ENCODE peak calls at places on chromosome 12, in ten cellular contexts. R is transverse colon, O is suprapubic skin, V is SK-N-MC, F is stomach, G is sigmoid colon, S is GM12892, C is GM23338, X is GM12891, E is breast epithelium. H is an unnamed sample.

GRCh38 chr12:1424674-1425395 is 169.5 kb downstream of the FBXL14 start:
- DNase-seq in R (no peak), G (no peak), E (no peak), X (no peak), S (no peak), C (no peak), O (no peak), V (no peak), F (no peak), H (no peak)

GRCh38 chr12:122137229-122137628 is 36.8 kb downstream of the IL31 start:
- DNase-seq in V (no peak), S (no peak), R (no peak), G (no peak), E (no peak), X (no peak), O (no peak), F (no peak), C (peak), H (no peak)

GRCh38 chr12:26614217-26614616 is 218.8 kb downstream of the ITPR2 start:
- DNase-seq in C (peak), R (peak), X (no peak), F (no peak), S (no peak), E (no peak), V (no peak), O (no peak), G (no peak), H (no peak)

GRCh38 chr12:24814379-24815086 is 134.4 kb downstream of the BCAT1 start:
- DNase-seq in C (no peak), X (no peak), V (no peak), S (no peak), E (no peak), F (no peak), G (no peak), R (no peak), O (no peak), H (no peak)

GRCh38 chr12:62698701-62699101 is 232.1 kb downstream of the MON2 start:
- DNase-seq in O (no peak), R (no peak), G (no peak), F (no peak), V (no peak), E (no peak), X (no peak), C (no peak), S (no peak), H (no peak)

GRCh38 chr12:105279460-105280056 is 43.6 kb upstream of the APPL2 start:
- DNase-seq in C (peak), V (no peak), G (no peak), X (peak), E (no peak), O (no peak), S (no peak), R (peak), F (peak), H (no peak)

GRCh38 chr12:123271182-123271491 is 519 bp downstream of the CDK2AP1 start:
- DNase-seq in X (peak), R (peak), S (peak), V (no peak), C (peak), O (no peak), F (peak), G (peak), E (no peak), H (peak)

GRCh38 chr12:54398995-54399793 is 14.7 kb upstream of the ZNF385A start:
- DNase-seq in C (peak), V (peak), O (peak), X (peak), E (peak), S (peak), F (peak), R (peak), G (peak), H (no peak)

GRCh38 chr12:112515868-112516267 is 97.1 kb downstream of the PTPN11 start:
- DNase-seq in S (no peak), R (no peak), O (no peak), F (no peak), X (no peak), C (no peak), G (no peak), E (no peak), V (no peak), H (no peak)

GRCh38 chr12:58529114-58529665 is 391.1 kb downstream of the LRIG3 start:
- DNase-seq in X (no peak), R (no peak), V (no peak), G (no peak), O (no peak), E (no peak), F (no peak), S (no peak), C (no peak), H (no peak)

GRCh38 chr12:80359703-80360102 is 84.3 kb upstream of the PTPRQ start:
- DNase-seq in X (no peak), E (no peak), O (no peak), C (no peak), S (no peak), G (no peak), V (no peak), R (no peak), F (no peak), H (no peak)

GRCh38 chr12:69039881-69040280 is 106.9 kb upstream of the CPM start:
- DNase-seq in G (no peak), S (no peak), F (no peak), V (no peak), E (no peak), X (no peak), R (no peak), C (no peak), O (no peak), H (no peak)

GRCh38 chr12:27970981-27971489 is 1.5 kb downstream of the PTHLH start:
- DNase-seq in V (no peak), X (no peak), C (peak), G (no peak), E (no peak), S (no peak), O (no peak), F (no peak), R (no peak), H (no peak)

GRCh38 chr12:121709478-121709890 is 3.1 kb upstream of the TMEM120B start:
- DNase-seq in R (no peak), V (no peak), F (no peak), G (no peak), E (no peak), C (no peak), X (no peak), O (no peak), S (no peak), H (no peak)

GRCh38 chr12:34163443-34163842 is 141.1 kb downstream of the ALG10 start:
- DNase-seq in R (no peak), S (no peak), C (no peak), O (no peak), E (no peak), V (no peak), G (no peak), X (no peak), F (no peak), H (no peak)

GRCh38 chr12:42552822-42553221 is 36.7 kb downstream of the PRICKLE1 start:
- DNase-seq in V (no peak), G (no peak), S (no peak), C (peak), F (no peak), O (no peak), X (no peak), R (no peak), E (no peak), H (peak)

GRCh38 chr12:20624718-20625117 is 70.4 kb upstream of the SLCO1C1 start:
- DNase-seq in C (peak), G (no peak), F (no peak), V (no peak), X (no peak), O (no peak), R (no peak), S (no peak), E (no peak), H (no peak)

GRCh38 chr12:109880049-109880931 is at the start of gene GLTP:
- DNase-seq in G (peak), F (peak), E (peak), V (no peak), C (peak), X (peak), O (peak), S (peak), R (peak), H (peak)

GRCh38 chr12:79689477-79690155 is 1.1 kb downstream of the PAWR start:
- DNase-seq in E (peak), C (peak), S (peak), V (no peak), R (peak), X (peak), O (no peak), F (peak), G (no peak), H (peak)

GRCh38 chr12:71469235-71469873 is 29.8 kb downstream of the LGR5 start:
- DNase-seq in R (no peak), O (no peak), F (no peak), V (no peak), C (peak), E (no peak), G (no peak), X (no peak), S (no peak), H (peak)

GRCh38 chr12:26369588-26369987 is 174.2 kb downstream of the SSPN start:
- DNase-seq in X (no peak), O (no peak), E (no peak), R (no peak), C (peak), V (no peak), F (no peak), S (no peak), G (no peak), H (no peak)

DNA sequence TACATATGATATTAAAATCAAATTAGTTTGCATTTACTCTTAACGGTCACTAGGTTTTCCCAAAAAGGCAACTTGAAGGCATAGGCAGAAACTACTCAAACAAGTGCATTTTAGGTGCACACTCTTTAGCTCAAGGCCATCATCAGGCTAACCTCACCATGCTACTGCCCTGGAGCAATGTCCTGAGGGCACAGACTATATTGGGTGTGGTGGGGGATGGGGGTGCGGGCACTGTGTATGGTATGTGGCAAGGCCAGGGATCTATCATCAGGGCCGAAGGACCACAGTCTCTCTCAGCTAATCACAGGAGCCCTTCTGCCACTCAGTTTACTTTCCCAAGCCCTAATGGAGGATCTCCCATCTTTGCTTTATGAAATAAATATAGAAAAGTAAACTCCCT is 51.9 kb downstream of the SH2B3 start:
- DNase-seq in S (no peak), F (no peak), C (no peak), R (no peak), X (no peak), O (peak), E (peak), G (peak), V (no peak), H (no peak)
- TF ChIP-seq POLR2AphosphoS5 in S (no peak), F (no peak), C (no peak), R (no peak), X (no peak), O (no peak), E (no peak), G (no peak), V (no peak), H (no peak)

DNA sequence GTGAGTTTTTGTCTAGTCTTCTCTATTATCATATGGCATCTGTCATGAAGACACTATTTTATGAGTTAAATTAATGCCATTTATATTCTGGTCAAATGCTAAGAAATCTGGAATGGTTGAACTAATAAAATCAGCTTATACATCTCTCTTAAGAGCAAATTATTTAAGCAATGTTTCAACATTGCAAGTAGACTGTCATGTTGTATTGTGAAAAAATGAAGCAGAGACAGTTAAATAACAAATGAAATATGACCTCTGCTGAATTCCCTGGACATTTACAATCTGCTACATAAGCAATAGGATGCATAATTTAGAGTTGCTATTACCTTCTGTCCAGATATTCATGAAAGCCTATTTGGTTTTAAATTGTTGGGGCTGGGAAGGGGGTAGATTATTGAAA is 30.6 kb downstream of the NAV3 start:
- DNase-seq in C (no peak), O (no peak), V (no peak), X (no peak), G (no peak), R (no peak), S (no peak), F (no peak), E (no peak), H (no peak)
- TF ChIP-seq POLR2AphosphoS5 in C (no peak), O (no peak), V (no peak), X (no peak), G (no peak), R (no peak), S (no peak), F (no peak), E (no peak), H (no peak)

GRCh38 chr12:116964004-116964739 is 53.4 kb downstream of the FBXW8 start:
- DNase-seq in X (no peak), R (no peak), S (no peak), O (no peak), C (no peak), G (no peak), E (no peak), F (no peak), V (no peak), H (no peak)
- TF ChIP-seq POLR2AphosphoS5 in X (no peak), R (no peak), S (no peak), O (no peak), C (no peak), G (no peak), E (no peak), F (no peak), V (no peak), H (no peak)

GRCh38 chr12:5379737-5380496 is 52.0 kb upstream of the NTF3 start:
- DNase-seq in X (no peak), V (no peak), C (no peak), S (no peak), O (no peak), E (no peak), F (no peak), R (no peak), G (no peak), H (no peak)
- TF ChIP-seq POLR2AphosphoS5 in X (no peak), V (no peak), C (no peak), S (no peak), O (no peak), E (no peak), F (no peak), R (no peak), G (no peak), H (no peak)

GRCh38 chr12:6552140-6552551 is 3.7 kb downstream of the IFFO1 start:
- DNase-seq in O (no peak), C (no peak), F (no peak), X (no peak), R (no peak), E (no peak), G (peak), V (no peak), S (no peak), H (no peak)
- TF ChIP-seq POLR2AphosphoS5 in O (no peak), C (no peak), F (no peak), X (no peak), R (no peak), E (no peak), G (peak), V (no peak), S (no peak), H (no peak)

DNA sequence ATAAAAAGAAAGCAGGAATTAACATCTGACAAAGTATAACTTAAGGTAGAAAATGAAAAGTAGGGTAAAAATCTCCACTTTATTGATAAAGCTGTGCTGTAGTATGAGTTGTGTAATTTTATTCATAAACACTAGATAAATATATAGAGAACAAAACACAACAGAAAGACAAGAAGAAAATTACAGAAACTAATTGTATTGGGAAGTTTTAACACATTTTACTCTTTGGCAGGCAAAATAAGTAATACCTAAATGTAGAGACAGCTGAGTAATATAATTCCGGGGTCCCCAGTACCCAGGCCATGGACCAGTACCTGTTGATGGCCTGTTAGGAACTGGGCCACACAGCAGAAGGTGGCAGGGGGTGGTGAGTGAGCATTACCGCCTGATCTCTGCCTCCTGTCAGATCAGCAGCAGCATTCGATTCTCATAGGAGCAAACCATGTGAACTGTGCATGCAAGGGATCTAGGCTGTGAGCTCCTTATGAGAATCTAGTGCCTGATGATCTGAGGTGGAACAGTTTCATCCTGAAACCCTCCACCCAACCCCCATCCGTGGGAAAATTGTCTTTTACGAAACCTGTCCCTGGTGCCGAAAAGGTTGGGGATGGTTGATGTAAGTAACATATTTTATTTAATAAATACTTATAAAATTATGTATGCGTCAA is 84.4 kb upstream of the ETV6 start:
- DNase-seq in R (no peak), X (no peak), G (no peak), V (no peak), F (no peak), S (no peak), O (no peak), C (no peak), E (no peak), H (no peak)
- TF ChIP-seq POLR2AphosphoS5 in R (no peak), X (peak), G (no peak), V (no peak), F (no peak), S (no peak), O (no peak), C (no peak), E (no peak), H (no peak)